ENCODE peak calls at places on chromosomes 12 and 14, in ten cellular contexts. C is neural crest cell, P is upper lobe of right lung, G is HepG2, X is cardiac muscle cell, V is tibial artery, N is ovary, Z is omental fat pad, S is WTC11, B is A549. F is an unnamed sample.
A peak's percentile ranks its signal among the peaks of the same experiment; 100 is the strongest.

GRCh38 chr12:5745251-5745888 is 199.7 kb downstream of the ANO2 start:
- DNase-seq in P (peak; percentile 70), S (peak; percentile 91), Z (peak; percentile 37), G (peak; percentile 36), X (peak; percentile 87), N (no peak), C (peak; percentile 77), B (peak; percentile 65), V (peak; percentile 70), F (peak; percentile 85)

GRCh38 chr14:105093426-105094192 is 28.4 kb upstream of the GPR132 start:
- DNase-seq in S (peak; percentile 94), G (peak; percentile 20), B (peak; percentile 93), V (peak; percentile 84), Z (no peak), C (peak; percentile 74), N (peak; percentile 89), X (peak; percentile 92), P (peak; percentile 94), F (peak; percentile 86)

GRCh38 chr12:42031847-42032564 is 112.7 kb downstream of the GXYLT1 start:
- DNase-seq in G (no peak), B (no peak), V (no peak), P (no peak), S (no peak), X (no peak), Z (no peak), C (no peak), N (no peak), F (no peak)

GRCh38 chr12:70177637-70178036 is 65.6 kb upstream of the CNOT2 start:
- DNase-seq in S (no peak), X (no peak), B (no peak), P (no peak), Z (no peak), V (no peak), G (no peak), C (no peak), N (no peak), F (no peak)

GRCh38 chr12:106764738-106765137 is 9.7 kb upstream of the RIC8B start:
- DNase-seq in Z (no peak), S (no peak), B (peak; percentile 24), G (no peak), C (no peak), V (peak; percentile 84), P (no peak), N (peak; percentile 44), X (no peak), F (no peak)

GRCh38 chr14:90319173-90319572 is 12.6 kb downstream of the NRDE2 start:
- DNase-seq in P (no peak), C (no peak), S (no peak), X (no peak), G (no peak), Z (no peak), V (no peak), N (no peak), B (no peak), F (no peak)

GRCh38 chr14:64644629-64645028 is 59.6 kb upstream of the PLEKHG3 start:
- DNase-seq in S (no peak), B (no peak), V (no peak), C (no peak), N (no peak), X (no peak), Z (no peak), G (no peak), P (no peak), F (no peak)

GRCh38 chr12:15629108-15629507 is 160.1 kb downstream of the EPS8 start:
- DNase-seq in V (peak; percentile 91), Z (peak; percentile 32), P (no peak), C (peak; percentile 41), S (no peak), X (peak; percentile 59), N (peak; percentile 69), G (peak; percentile 99), B (peak; percentile 97), F (no peak)

GRCh38 chr12:68675098-68675842 is 11.5 kb upstream of the NUP107 start:
- DNase-seq in C (no peak), V (no peak), G (no peak), P (no peak), B (no peak), Z (no peak), N (no peak), S (no peak), X (no peak), F (peak; percentile 7)

GRCh38 chr12:120252071-120252906 is 13.2 kb downstream of the PXN start:
- DNase-seq in G (no peak), Z (no peak), B (no peak), V (no peak), X (no peak), C (no peak), S (no peak), P (no peak), N (no peak), F (no peak)

GRCh38 chr12:110568752-110569151 is 14.4 kb downstream of the PPTC7 start:
- DNase-seq in X (no peak), N (no peak), S (no peak), Z (no peak), V (no peak), P (no peak), C (no peak), G (no peak), B (no peak), F (no peak)

GRCh38 chr12:70964867-70965469 is 44.4 kb upstream of the PTPRR start:
- DNase-seq in G (no peak), S (no peak), P (no peak), B (no peak), C (no peak), Z (no peak), N (no peak), X (no peak), V (no peak), F (no peak)

GRCh38 chr14:50083467-50084337 is 32.7 kb downstream of the VCPKMT start:
- DNase-seq in G (no peak), Z (no peak), C (no peak), S (no peak), N (no peak), B (no peak), V (no peak), P (peak; percentile 64), X (no peak), F (no peak)

GRCh38 chr14:52900731-52901130 is 50.1 kb downstream of the FERMT2 start:
- DNase-seq in V (no peak), S (no peak), P (no peak), N (no peak), X (no peak), Z (no peak), G (no peak), C (no peak), B (no peak), F (no peak)

GRCh38 chr12:112503521-112503920 is 84.8 kb downstream of the PTPN11 start:
- DNase-seq in B (no peak), C (no peak), X (no peak), P (no peak), N (no peak), G (no peak), Z (no peak), V (no peak), S (no peak), F (no peak)

DNA sequence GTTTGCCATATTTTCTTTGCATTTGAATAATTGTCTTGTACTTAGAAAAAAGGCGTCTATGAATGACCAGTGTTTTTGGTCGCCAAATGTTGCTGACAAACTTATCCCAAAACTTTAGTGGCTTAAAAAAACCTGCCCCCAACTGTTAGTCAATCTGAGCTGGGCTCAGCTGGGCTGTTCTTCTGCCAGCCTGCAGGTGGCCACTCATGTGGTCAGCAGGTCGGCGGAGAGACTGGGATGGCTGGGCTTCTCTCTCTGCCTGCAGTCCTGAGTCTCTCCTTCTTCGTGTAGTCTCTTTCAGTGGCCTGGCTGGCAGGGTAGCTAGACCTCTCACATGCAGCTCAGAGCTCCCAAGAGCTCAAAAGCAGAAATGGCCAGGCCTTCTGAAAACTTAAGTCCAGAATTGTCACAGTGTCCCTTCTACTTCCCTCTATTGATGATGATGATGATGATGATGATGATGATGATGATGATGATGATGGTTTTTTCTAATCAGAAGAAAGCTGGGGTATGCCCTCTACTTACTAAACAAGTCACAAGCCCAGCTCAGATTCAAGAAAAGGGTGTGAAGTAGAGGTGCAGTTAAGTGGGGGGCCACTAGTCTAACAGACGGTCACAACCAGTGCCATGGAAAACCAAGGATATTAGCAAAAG is 87.9 kb downstream of the PTPN11 start:
- DNase-seq in P (no peak), B (peak; percentile 33), V (no peak), N (no peak), G (no peak), C (no peak), Z (no peak), X (no peak), S (no peak), F (no peak)
- TF ChIP-seq CTCF in P (no peak), B (no peak), V (no peak), N (no peak), G (no peak), C (peak; percentile 29), Z (no peak), X (no peak), S (no peak), F (no peak)

GRCh38 chr14:62179367-62180018 is 417.3 kb downstream of the SNAPC1 start:
- DNase-seq in P (no peak), G (peak; percentile 48), V (no peak), X (peak; percentile 83), N (no peak), S (peak; percentile 73), B (peak; percentile 72), C (peak; percentile 44), Z (no peak), F (peak; percentile 55)
- TF ChIP-seq CTCF in P (peak; percentile 52), G (peak; percentile 81), V (no peak), X (peak; percentile 73), N (no peak), S (peak; percentile 49), B (peak; percentile 69), C (peak; percentile 83), Z (no peak), F (peak; percentile 66)

DNA sequence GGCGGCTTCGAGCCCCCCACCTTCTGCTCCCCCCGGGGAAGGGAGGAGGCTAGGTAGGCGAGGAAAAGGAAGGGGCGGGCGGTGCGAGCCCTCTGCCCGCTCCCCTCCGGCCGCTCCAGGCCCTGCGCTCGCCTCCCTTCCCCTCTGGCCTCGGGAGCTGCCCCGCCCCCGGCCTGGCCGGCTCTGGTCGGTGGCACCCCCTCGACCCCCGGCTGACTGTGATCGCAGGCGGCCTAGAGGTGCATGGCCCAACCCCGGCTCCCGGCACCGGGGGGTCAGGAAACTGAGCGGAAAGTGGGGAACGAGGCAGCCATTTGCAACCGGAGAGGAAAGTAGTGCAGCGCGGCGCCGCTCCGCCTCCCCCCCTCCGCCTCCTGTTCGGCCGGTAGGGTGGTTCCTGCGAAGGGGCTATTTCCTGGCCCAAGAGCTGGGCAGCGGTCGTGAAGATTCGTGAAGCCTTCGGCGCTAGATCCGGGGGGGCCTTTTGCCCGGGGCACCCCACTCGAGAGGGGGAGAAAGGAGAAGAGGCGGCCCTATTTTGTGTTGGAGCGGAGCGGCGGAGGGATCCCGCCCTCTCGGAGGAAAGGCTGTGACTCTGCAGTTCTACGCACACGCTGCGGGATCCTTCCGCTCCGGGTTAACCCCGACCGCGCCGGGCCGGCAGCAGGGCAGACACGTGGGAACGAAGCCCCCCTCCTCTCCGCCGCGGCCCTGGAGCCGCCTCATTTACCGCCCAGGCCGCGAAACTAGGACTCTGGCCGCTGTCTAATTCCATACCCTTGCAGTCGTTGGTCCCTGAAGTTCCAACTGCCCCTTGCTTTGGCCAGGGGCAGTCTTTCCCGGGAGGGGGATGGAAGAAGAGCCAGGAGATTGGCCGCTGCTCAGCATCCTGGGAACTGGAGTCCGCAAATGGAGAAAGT is at the start of gene KMT2D:
- DNase-seq in Z (peak; percentile 64), B (peak; percentile 98), C (peak; percentile 91), V (peak; percentile 94), G (peak; percentile 84), N (peak; percentile 94), P (peak; percentile 97), S (peak; percentile 92), X (peak; percentile 96), F (peak; percentile 91)
- TF ChIP-seq CTCF in Z (no peak), B (no peak), C (peak; percentile 62), V (peak; percentile 54), G (peak; percentile 45), N (peak; percentile 57), P (no peak), S (no peak), X (peak; percentile 9), F (no peak)

GRCh38 chr14:97185186-97185585 is 388.0 kb downstream of the VRK1 start:
- DNase-seq in N (no peak), P (no peak), S (no peak), V (no peak), X (peak; percentile 34), C (no peak), G (no peak), B (peak; percentile 25), Z (no peak), F (peak; percentile 12)
- TF ChIP-seq CTCF in N (no peak), P (peak; percentile 26), S (peak; percentile 13), V (no peak), X (no peak), C (peak; percentile 60), G (peak; percentile 58), B (peak; percentile 41), Z (no peak), F (peak; percentile 48)

F was measured in nephron progenitor cell.